ENCODE peak calls at places on chromosomes 4 and X, in nine cellular contexts. One of them, this sample, is unnamed.

GRCh38 chr4:1842993-1843448 is 12.9 kb downstream of the LETM1 start:
- DNase-seq in fibroblast of lung: peak; percentile 93
- DNase-seq in pancreas: no peak
- DNase-seq in GM23338: no peak
- DNase-seq in psoas muscle: no peak
- DNase-seq in neuronal stem cell: no peak
- DNase-seq in IMR-90: peak; percentile 94
- DNase-seq in brain microvascular endothelial cell: peak; percentile 88
- DNase-seq in spleen: no peak
- DNase-seq in this sample: no peak

GRCh38 chrX:117895418-117895817 is 221.2 kb downstream of the KLHL13 start:
- DNase-seq in fibroblast of lung: peak; percentile 60
- DNase-seq in pancreas: no peak
- DNase-seq in GM23338: no peak
- DNase-seq in psoas muscle: no peak
- DNase-seq in neuronal stem cell: no peak
- DNase-seq in IMR-90: no peak
- DNase-seq in brain microvascular endothelial cell: no peak
- DNase-seq in spleen: no peak
- DNase-seq in this sample: no peak

GRCh38 chr4:128653514-128654420 is 155.7 kb upstream of the JADE1 start:
- DNase-seq in fibroblast of lung: no peak
- DNase-seq in pancreas: no peak
- DNase-seq in GM23338: peak; percentile 47
- DNase-seq in psoas muscle: no peak
- DNase-seq in neuronal stem cell: peak; percentile 76
- DNase-seq in IMR-90: peak; percentile 70
- DNase-seq in brain microvascular endothelial cell: peak; percentile 21
- DNase-seq in spleen: no peak
- DNase-seq in this sample: no peak

GRCh38 chrX:10756365-10756915 is 136.1 kb upstream of the MID1 start:
- DNase-seq in fibroblast of lung: peak; percentile 96
- DNase-seq in pancreas: no peak
- DNase-seq in GM23338: peak; percentile 19
- DNase-seq in psoas muscle: no peak
- DNase-seq in neuronal stem cell: no peak
- DNase-seq in IMR-90: peak; percentile 92
- DNase-seq in brain microvascular endothelial cell: peak; percentile 86
- DNase-seq in spleen: no peak
- DNase-seq in this sample: no peak

GRCh38 chrX:15204130-15204751 is 65.6 kb downstream of the ASB9 start:
- DNase-seq in fibroblast of lung: no peak
- DNase-seq in pancreas: no peak
- DNase-seq in GM23338: no peak
- DNase-seq in psoas muscle: no peak
- DNase-seq in neuronal stem cell: no peak
- DNase-seq in IMR-90: no peak
- DNase-seq in brain microvascular endothelial cell: no peak
- DNase-seq in spleen: no peak
- DNase-seq in this sample: no peak

GRCh38 chr4:140806175-140806574 is 50.0 kb upstream of the TBC1D9 start:
- DNase-seq in fibroblast of lung: no peak
- DNase-seq in pancreas: no peak
- DNase-seq in GM23338: no peak
- DNase-seq in psoas muscle: no peak
- DNase-seq in neuronal stem cell: no peak
- DNase-seq in IMR-90: no peak
- DNase-seq in brain microvascular endothelial cell: no peak
- DNase-seq in spleen: no peak
- DNase-seq in this sample: no peak

GRCh38 chrX:55593296-55593695 is 29.9 kb upstream of the FOXR2 start:
- DNase-seq in fibroblast of lung: no peak
- DNase-seq in pancreas: no peak
- DNase-seq in GM23338: no peak
- DNase-seq in psoas muscle: no peak
- DNase-seq in neuronal stem cell: no peak
- DNase-seq in IMR-90: no peak
- DNase-seq in brain microvascular endothelial cell: no peak
- DNase-seq in spleen: no peak
- DNase-seq in this sample: no peak

GRCh38 chr4:4771160-4771559 is 88.3 kb upstream of the MSX1 start:
- DNase-seq in fibroblast of lung: no peak
- DNase-seq in pancreas: no peak
- DNase-seq in GM23338: no peak
- DNase-seq in psoas muscle: no peak
- DNase-seq in neuronal stem cell: no peak
- DNase-seq in IMR-90: no peak
- DNase-seq in brain microvascular endothelial cell: no peak
- DNase-seq in spleen: no peak
- DNase-seq in this sample: no peak

GRCh38 chr4:26741491-26741871 is 119.2 kb upstream of the STIM2 start:
- DNase-seq in fibroblast of lung: peak; percentile 70
- DNase-seq in pancreas: no peak
- DNase-seq in GM23338: no peak
- DNase-seq in psoas muscle: no peak
- DNase-seq in neuronal stem cell: peak; percentile 58
- DNase-seq in IMR-90: no peak
- DNase-seq in brain microvascular endothelial cell: no peak
- DNase-seq in spleen: no peak
- DNase-seq in this sample: no peak

GRCh38 chrX:97401154-97401553 is 517.4 kb downstream of the RPA4 start:
- DNase-seq in fibroblast of lung: no peak
- DNase-seq in pancreas: no peak
- DNase-seq in GM23338: no peak
- DNase-seq in psoas muscle: no peak
- DNase-seq in neuronal stem cell: no peak
- DNase-seq in IMR-90: no peak
- DNase-seq in brain microvascular endothelial cell: no peak
- DNase-seq in spleen: no peak
- DNase-seq in this sample: no peak

GRCh38 chr4:174018236-174018635 is 265.2 kb downstream of the FBXO8 start:
- DNase-seq in fibroblast of lung: no peak
- DNase-seq in pancreas: no peak
- DNase-seq in GM23338: no peak
- DNase-seq in psoas muscle: no peak
- DNase-seq in neuronal stem cell: no peak
- DNase-seq in IMR-90: no peak
- DNase-seq in brain microvascular endothelial cell: no peak
- DNase-seq in spleen: peak; percentile 30
- DNase-seq in this sample: no peak

GRCh38 chrX:38278682-38279081 is 48.6 kb downstream of the RPGR start:
- DNase-seq in fibroblast of lung: peak; percentile 62
- DNase-seq in pancreas: no peak
- DNase-seq in GM23338: no peak
- DNase-seq in psoas muscle: no peak
- DNase-seq in neuronal stem cell: no peak
- DNase-seq in IMR-90: peak; percentile 8
- DNase-seq in brain microvascular endothelial cell: no peak
- DNase-seq in spleen: no peak
- DNase-seq in this sample: no peak

GRCh38 chr4:88352062-88352461 is 26.6 kb upstream of the HERC6 start:
- DNase-seq in fibroblast of lung: peak; percentile 74
- DNase-seq in pancreas: no peak
- DNase-seq in GM23338: peak; percentile 9
- DNase-seq in psoas muscle: no peak
- DNase-seq in neuronal stem cell: no peak
- DNase-seq in IMR-90: peak; percentile 16
- DNase-seq in brain microvascular endothelial cell: peak; percentile 37
- DNase-seq in spleen: no peak
- DNase-seq in this sample: no peak

GRCh38 chrX:13652256-13653021 is 502 bp upstream of the TCEANC start:
- DNase-seq in fibroblast of lung: peak; percentile 95
- DNase-seq in pancreas: no peak
- DNase-seq in GM23338: no peak
- DNase-seq in psoas muscle: no peak
- DNase-seq in neuronal stem cell: no peak
- DNase-seq in IMR-90: peak; percentile 98
- DNase-seq in brain microvascular endothelial cell: peak; percentile 87
- DNase-seq in spleen: no peak
- DNase-seq in this sample: no peak

GRCh38 chrX:121093011-121093410 is 45.6 kb downstream of the GLUD2 start:
- DNase-seq in fibroblast of lung: no peak
- DNase-seq in pancreas: no peak
- DNase-seq in GM23338: no peak
- DNase-seq in psoas muscle: no peak
- DNase-seq in neuronal stem cell: no peak
- DNase-seq in IMR-90: no peak
- DNase-seq in brain microvascular endothelial cell: no peak
- DNase-seq in spleen: no peak
- DNase-seq in this sample: no peak

GRCh38 chrX:139930923-139931645 is 1.8 kb downstream of the ATP11C start:
- DNase-seq in fibroblast of lung: peak; percentile 10
- DNase-seq in pancreas: peak; percentile 64
- DNase-seq in GM23338: peak; percentile 25
- DNase-seq in psoas muscle: no peak
- DNase-seq in neuronal stem cell: no peak
- DNase-seq in IMR-90: no peak
- DNase-seq in brain microvascular endothelial cell: no peak
- DNase-seq in spleen: peak; percentile 84
- DNase-seq in this sample: peak; percentile 62

GRCh38 chrX:31832263-31832662 is 760.4 kb upstream of the FTHL17 start:
- DNase-seq in fibroblast of lung: peak; percentile 5
- DNase-seq in pancreas: no peak
- DNase-seq in GM23338: no peak
- DNase-seq in psoas muscle: no peak
- DNase-seq in neuronal stem cell: no peak
- DNase-seq in IMR-90: no peak
- DNase-seq in brain microvascular endothelial cell: no peak
- DNase-seq in spleen: no peak
- DNase-seq in this sample: no peak

GRCh38 chr4:139454111-139454600 is at the start of gene RAB33B:
- DNase-seq in fibroblast of lung: peak; percentile 89
- DNase-seq in pancreas: no peak
- DNase-seq in GM23338: no peak
- DNase-seq in psoas muscle: no peak
- DNase-seq in neuronal stem cell: no peak
- DNase-seq in IMR-90: peak; percentile 86
- DNase-seq in brain microvascular endothelial cell: no peak
- DNase-seq in spleen: no peak
- DNase-seq in this sample: no peak

GRCh38 chrX:40030205-40030604 is 67.6 kb downstream of the BCOR start:
- DNase-seq in fibroblast of lung: no peak
- DNase-seq in pancreas: no peak
- DNase-seq in GM23338: no peak
- DNase-seq in psoas muscle: no peak
- DNase-seq in neuronal stem cell: no peak
- DNase-seq in IMR-90: no peak
- DNase-seq in brain microvascular endothelial cell: no peak
- DNase-seq in spleen: no peak
- DNase-seq in this sample: no peak

GRCh38 chr4:39518484-39518883 is 8.8 kb downstream of the UGDH start:
- DNase-seq in fibroblast of lung: no peak
- DNase-seq in pancreas: no peak
- DNase-seq in GM23338: no peak
- DNase-seq in psoas muscle: no peak
- DNase-seq in neuronal stem cell: no peak
- DNase-seq in IMR-90: no peak
- DNase-seq in brain microvascular endothelial cell: no peak
- DNase-seq in spleen: no peak
- DNase-seq in this sample: no peak

GRCh38 chr4:128582319-128582948 is 227.1 kb upstream of the JADE1 start:
- DNase-seq in fibroblast of lung: no peak
- DNase-seq in pancreas: no peak
- DNase-seq in GM23338: no peak
- DNase-seq in psoas muscle: no peak
- DNase-seq in neuronal stem cell: no peak
- DNase-seq in IMR-90: peak; percentile 24
- DNase-seq in brain microvascular endothelial cell: no peak
- DNase-seq in spleen: no peak
- DNase-seq in this sample: no peak

GRCh38 chrX:109533005-109533404 is 3.6 kb upstream of the NXT2 start:
- DNase-seq in fibroblast of lung: no peak
- DNase-seq in pancreas: no peak
- DNase-seq in GM23338: no peak
- DNase-seq in psoas muscle: no peak
- DNase-seq in neuronal stem cell: no peak
- DNase-seq in IMR-90: no peak
- DNase-seq in brain microvascular endothelial cell: no peak
- DNase-seq in spleen: no peak
- DNase-seq in this sample: no peak

GRCh38 chrX:132490086-132490419 is 1.2 kb upstream of the MBNL3 start:
- DNase-seq in fibroblast of lung: no peak
- DNase-seq in pancreas: peak; percentile 26
- DNase-seq in GM23338: no peak
- DNase-seq in psoas muscle: no peak
- DNase-seq in neuronal stem cell: no peak
- DNase-seq in IMR-90: no peak
- DNase-seq in brain microvascular endothelial cell: no peak
- DNase-seq in spleen: no peak
- DNase-seq in this sample: no peak
- H3K27ac ChIP-seq in fibroblast of lung: no peak overlapping the region
- H3K27ac ChIP-seq in pancreas: peak overlapping the region; percentile 70
- H3K27ac ChIP-seq in GM23338: no peak overlapping the region
- H3K27ac ChIP-seq in psoas muscle: no peak overlapping the region
- H3K27ac ChIP-seq in neuronal stem cell: no peak overlapping the region
- H3K27ac ChIP-seq in IMR-90: no peak overlapping the region
- H3K27ac ChIP-seq in brain microvascular endothelial cell: no peak overlapping the region
- H3K27ac ChIP-seq in spleen: peak overlapping the region; percentile 93
- H3K27ac ChIP-seq in this sample: no peak overlapping the region

GRCh38 chr4:183492791-183493221 is 12.1 kb upstream of the ING2 start:
- DNase-seq in fibroblast of lung: peak; percentile 63
- DNase-seq in pancreas: no peak
- DNase-seq in GM23338: no peak
- DNase-seq in psoas muscle: no peak
- DNase-seq in neuronal stem cell: no peak
- DNase-seq in IMR-90: peak; percentile 79
- DNase-seq in brain microvascular endothelial cell: peak; percentile 40
- DNase-seq in spleen: no peak
- DNase-seq in this sample: no peak
- H3K27ac ChIP-seq in fibroblast of lung: no peak overlapping the region
- H3K27ac ChIP-seq in pancreas: no peak overlapping the region
- H3K27ac ChIP-seq in GM23338: no peak overlapping the region
- H3K27ac ChIP-seq in psoas muscle: no peak overlapping the region
- H3K27ac ChIP-seq in neuronal stem cell: no peak overlapping the region
- H3K27ac ChIP-seq in IMR-90: peak overlapping the region; percentile 20
- H3K27ac ChIP-seq in brain microvascular endothelial cell: no peak overlapping the region
- H3K27ac ChIP-seq in spleen: no peak overlapping the region
- H3K27ac ChIP-seq in this sample: no peak overlapping the region

GRCh38 chr4:169612869-169613859 is 781 bp upstream of the NEK1 start:
- DNase-seq in fibroblast of lung: peak; percentile 76
- DNase-seq in pancreas: no peak
- DNase-seq in GM23338: peak; percentile 89
- DNase-seq in psoas muscle: peak; percentile 71
- DNase-seq in neuronal stem cell: peak; percentile 61
- DNase-seq in IMR-90: peak; percentile 79
- DNase-seq in brain microvascular endothelial cell: peak; percentile 82
- DNase-seq in spleen: peak; percentile 79
- DNase-seq in this sample: peak; percentile 92
- H3K27ac ChIP-seq in fibroblast of lung: peak overlapping the region; percentile 100
- H3K27ac ChIP-seq in pancreas: peak overlapping the region; percentile 89
- H3K27ac ChIP-seq in GM23338: peak overlapping the region; percentile 84
- H3K27ac ChIP-seq in psoas muscle: peak overlapping the region; percentile 88
- H3K27ac ChIP-seq in neuronal stem cell: peak overlapping the region; percentile 46
- H3K27ac ChIP-seq in IMR-90: no peak overlapping the region
- H3K27ac ChIP-seq in brain microvascular endothelial cell: peak overlapping the region; percentile 95
- H3K27ac ChIP-seq in spleen: peak overlapping the region; percentile 95
- H3K27ac ChIP-seq in this sample: no peak overlapping the region

DNA sequence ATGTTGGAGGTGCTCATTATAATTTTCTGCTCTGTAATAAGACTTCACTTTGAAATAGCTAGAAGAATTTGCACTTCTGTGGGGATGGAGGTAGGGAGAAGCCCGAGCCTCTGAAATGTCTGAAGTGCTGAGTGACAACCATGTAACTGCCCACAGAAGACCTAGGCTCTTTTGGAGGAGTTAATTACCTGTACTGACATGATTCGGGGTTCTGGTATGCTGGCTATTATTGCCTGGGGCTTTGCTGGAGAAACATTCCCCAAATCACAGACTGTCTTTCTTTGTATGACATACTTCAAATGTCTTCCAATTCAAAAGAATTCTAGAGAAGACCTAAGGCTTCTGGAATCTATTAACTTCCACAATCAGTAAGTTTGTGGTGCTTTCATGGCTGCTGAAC is 211.2 kb upstream of the POF1B start:
- DNase-seq in fibroblast of lung: no peak
- DNase-seq in pancreas: no peak
- DNase-seq in GM23338: peak; percentile 55
- DNase-seq in psoas muscle: no peak
- DNase-seq in neuronal stem cell: no peak
- DNase-seq in IMR-90: no peak
- DNase-seq in brain microvascular endothelial cell: no peak
- DNase-seq in spleen: no peak
- DNase-seq in this sample: no peak
- H3K27ac ChIP-seq in fibroblast of lung: no peak overlapping the region
- H3K27ac ChIP-seq in pancreas: no peak overlapping the region
- H3K27ac ChIP-seq in GM23338: no peak overlapping the region
- H3K27ac ChIP-seq in psoas muscle: no peak overlapping the region
- H3K27ac ChIP-seq in neuronal stem cell: no peak overlapping the region
- H3K27ac ChIP-seq in IMR-90: no peak overlapping the region
- H3K27ac ChIP-seq in brain microvascular endothelial cell: no peak overlapping the region
- H3K27ac ChIP-seq in spleen: no peak overlapping the region
- H3K27ac ChIP-seq in this sample: no peak overlapping the region